ENCODE peak calls at places on chromosomes 5 and 9, in four cellular contexts. One of them, this sample, is unnamed. For H3K27me3 and H3K4me1, the result is how much of the 10 kb centered on the place peaks cover.

GRCh38 chr5:143605403-143606005 is 202.0 kb upstream of the NR3C1 start:
- DNase-seq in upper lobe of right lung: no peak
- DNase-seq in ovary: no peak
- DNase-seq in CD8-positive, alpha-beta memory T cell: peak
- DNase-seq in this sample: no peak

GRCh38 chr5:127619908-127620479 is 28.9 kb upstream of the CTXN3 start:
- DNase-seq in upper lobe of right lung: no peak
- DNase-seq in ovary: no peak
- DNase-seq in CD8-positive, alpha-beta memory T cell: no peak
- DNase-seq in this sample: no peak

GRCh38 chr9:72826954-72827953 is 125.6 kb downstream of the ALDH1A1 start:
- DNase-seq in upper lobe of right lung: no peak
- DNase-seq in ovary: no peak
- DNase-seq in CD8-positive, alpha-beta memory T cell: no peak
- DNase-seq in this sample: no peak

GRCh38 chr5:134083517-134083916 is 31.0 kb upstream of the TCF7 start:
- DNase-seq in upper lobe of right lung: no peak
- DNase-seq in ovary: no peak
- DNase-seq in CD8-positive, alpha-beta memory T cell: no peak
- DNase-seq in this sample: no peak

GRCh38 chr9:115531410-115532130 is 413.6 kb upstream of the TNC start:
- DNase-seq in upper lobe of right lung: no peak
- DNase-seq in ovary: no peak
- DNase-seq in CD8-positive, alpha-beta memory T cell: no peak
- DNase-seq in this sample: no peak

GRCh38 chr9:104279535-104280215 is 185.6 kb downstream of the SMC2 start:
- DNase-seq in upper lobe of right lung: no peak
- DNase-seq in ovary: no peak
- DNase-seq in CD8-positive, alpha-beta memory T cell: no peak
- DNase-seq in this sample: no peak

GRCh38 chr9:116860509-116861120 is 173.5 kb downstream of the TRIM32 start:
- DNase-seq in upper lobe of right lung: no peak
- DNase-seq in ovary: peak
- DNase-seq in CD8-positive, alpha-beta memory T cell: no peak
- DNase-seq in this sample: peak

GRCh38 chr5:159890141-159890540 is 26.1 kb upstream of the ADRA1B start:
- DNase-seq in upper lobe of right lung: no peak
- DNase-seq in ovary: no peak
- DNase-seq in CD8-positive, alpha-beta memory T cell: no peak
- DNase-seq in this sample: no peak

GRCh38 chr9:35962126-35962906 is 4.4 kb upstream of the OR2S2 start:
- DNase-seq in upper lobe of right lung: no peak
- DNase-seq in ovary: no peak
- DNase-seq in CD8-positive, alpha-beta memory T cell: no peak
- DNase-seq in this sample: no peak

GRCh38 chr5:35518104-35518503 is 99.6 kb upstream of the SPEF2 start:
- DNase-seq in upper lobe of right lung: no peak
- DNase-seq in ovary: no peak
- DNase-seq in CD8-positive, alpha-beta memory T cell: no peak
- DNase-seq in this sample: no peak

GRCh38 chr9:27799326-27799725 is 226.0 kb upstream of the C9orf72 start:
- DNase-seq in upper lobe of right lung: no peak
- DNase-seq in ovary: no peak
- DNase-seq in CD8-positive, alpha-beta memory T cell: no peak
- DNase-seq in this sample: no peak

GRCh38 chr5:2014058-2014610 is 131.4 kb upstream of the IRX4 start:
- DNase-seq in upper lobe of right lung: no peak
- DNase-seq in ovary: no peak
- DNase-seq in CD8-positive, alpha-beta memory T cell: no peak
- DNase-seq in this sample: no peak

GRCh38 chr9:22454021-22454420 is 7.4 kb downstream of the DMRTA1 start:
- DNase-seq in upper lobe of right lung: no peak
- DNase-seq in ovary: no peak
- DNase-seq in CD8-positive, alpha-beta memory T cell: no peak
- DNase-seq in this sample: no peak

GRCh38 chr5:181059297-181060230 is 19.5 kb downstream of the BTNL9 start:
- DNase-seq in upper lobe of right lung: no peak
- DNase-seq in ovary: no peak
- DNase-seq in CD8-positive, alpha-beta memory T cell: no peak
- DNase-seq in this sample: no peak

GRCh38 chr9:130936285-130937117 is 2.5 kb downstream of the FIBCD1 start:
- DNase-seq in upper lobe of right lung: no peak
- DNase-seq in ovary: peak
- DNase-seq in CD8-positive, alpha-beta memory T cell: no peak
- DNase-seq in this sample: no peak

GRCh38 chr9:137307255-137308101 is 5.4 kb upstream of the NRARP start:
- DNase-seq in upper lobe of right lung: peak
- DNase-seq in ovary: peak
- DNase-seq in CD8-positive, alpha-beta memory T cell: no peak
- DNase-seq in this sample: peak

GRCh38 chr9:93875330-93875729 is 79.8 kb downstream of the BARX1 start:
- DNase-seq in upper lobe of right lung: no peak
- DNase-seq in ovary: no peak
- DNase-seq in CD8-positive, alpha-beta memory T cell: no peak
- DNase-seq in this sample: no peak

GRCh38 chr5:139847790-139848507 is 52.3 kb downstream of the PSD2 start:
- DNase-seq in upper lobe of right lung: peak
- DNase-seq in ovary: peak
- DNase-seq in CD8-positive, alpha-beta memory T cell: peak
- DNase-seq in this sample: peak

GRCh38 chr5:38299585-38299984 is 41.2 kb downstream of the EGFLAM start:
- DNase-seq in upper lobe of right lung: no peak
- DNase-seq in ovary: no peak
- DNase-seq in CD8-positive, alpha-beta memory T cell: no peak
- DNase-seq in this sample: no peak

GRCh38 chr9:14766299-14766698 is 43.8 kb upstream of the CER1 start:
- DNase-seq in upper lobe of right lung: no peak
- DNase-seq in ovary: no peak
- DNase-seq in CD8-positive, alpha-beta memory T cell: no peak
- DNase-seq in this sample: no peak

GRCh38 chr9:70411930-70412677 is 2.4 kb downstream of the KLF9 start:
- DNase-seq in upper lobe of right lung: peak
- DNase-seq in ovary: peak
- DNase-seq in CD8-positive, alpha-beta memory T cell: peak
- DNase-seq in this sample: peak

GRCh38 chr9:33348998-33349397 is 53.4 kb downstream of the AQP7 start:
- DNase-seq in upper lobe of right lung: no peak
- DNase-seq in ovary: no peak
- DNase-seq in CD8-positive, alpha-beta memory T cell: no peak
- DNase-seq in this sample: no peak

GRCh38 chr5:1951165-1951816 is 68.6 kb upstream of the IRX4 start:
- DNase-seq in upper lobe of right lung: peak
- DNase-seq in ovary: no peak
- DNase-seq in CD8-positive, alpha-beta memory T cell: no peak
- DNase-seq in this sample: no peak

GRCh38 chr5:80466669-80467485 is 21.0 kb upstream of the FAM151B start:
- DNase-seq in upper lobe of right lung: no peak
- DNase-seq in ovary: no peak
- DNase-seq in CD8-positive, alpha-beta memory T cell: no peak
- DNase-seq in this sample: no peak

GRCh38 chr5:90338712-90339372 is 70.7 kb downstream of the CETN3 start:
- DNase-seq in upper lobe of right lung: no peak
- DNase-seq in ovary: no peak
- DNase-seq in CD8-positive, alpha-beta memory T cell: no peak
- DNase-seq in this sample: no peak

GRCh38 chr5:99955962-99956361 is 579.2 kb upstream of the FAM174A start:
- DNase-seq in upper lobe of right lung: peak
- DNase-seq in ovary: no peak
- DNase-seq in CD8-positive, alpha-beta memory T cell: no peak
- DNase-seq in this sample: no peak

GRCh38 chr9:131707677-131708612 is 31.9 kb downstream of the RAPGEF1 start:
- DNase-seq in upper lobe of right lung: peak
- DNase-seq in ovary: no peak
- DNase-seq in CD8-positive, alpha-beta memory T cell: no peak
- DNase-seq in this sample: peak

GRCh38 chr5:164475339-164475977 is 970.0 kb downstream of the MAT2B start:
- DNase-seq in upper lobe of right lung: no peak
- DNase-seq in ovary: no peak
- DNase-seq in CD8-positive, alpha-beta memory T cell: no peak
- DNase-seq in this sample: no peak

GRCh38 chr5:56323505-56323904 is 90.4 kb upstream of the ANKRD55 start:
- DNase-seq in upper lobe of right lung: no peak
- DNase-seq in ovary: no peak
- DNase-seq in CD8-positive, alpha-beta memory T cell: no peak
- DNase-seq in this sample: no peak

GRCh38 chr9:137050570-137050969 is 3.3 kb downstream of the ENTPD2 start:
- DNase-seq in upper lobe of right lung: no peak
- DNase-seq in ovary: no peak
- DNase-seq in CD8-positive, alpha-beta memory T cell: no peak
- DNase-seq in this sample: no peak

GRCh38 chr9:34585946-34586705 is 3.4 kb downstream of the CNTFR start:
- DNase-seq in upper lobe of right lung: no peak
- DNase-seq in ovary: no peak
- DNase-seq in CD8-positive, alpha-beta memory T cell: no peak
- DNase-seq in this sample: no peak
- H3K27me3 ChIP-seq in upper lobe of right lung: half or more
- H3K27me3 ChIP-seq in ovary: under half
- H3K27me3 ChIP-seq in CD8-positive, alpha-beta memory T cell: half or more
- H3K27me3 ChIP-seq in this sample: half or more

GRCh38 chr5:32598270-32598937 is 13.0 kb downstream of the SUB1 start:
- DNase-seq in upper lobe of right lung: no peak
- DNase-seq in ovary: no peak
- DNase-seq in CD8-positive, alpha-beta memory T cell: no peak
- DNase-seq in this sample: no peak

GRCh38 chr5:32598997-32599549 is 13.7 kb downstream of the SUB1 start:
- DNase-seq in upper lobe of right lung: no peak
- DNase-seq in ovary: no peak
- DNase-seq in CD8-positive, alpha-beta memory T cell: no peak
- DNase-seq in this sample: no peak

GRCh38 chr5:32601623-32602295 is 16.4 kb downstream of the SUB1 start:
- DNase-seq in upper lobe of right lung: no peak
- DNase-seq in ovary: no peak
- DNase-seq in CD8-positive, alpha-beta memory T cell: no peak
- DNase-seq in this sample: no peak

GRCh38 chr5:32597046-32597629 is 11.8 kb downstream of the SUB1 start:
- DNase-seq in upper lobe of right lung: no peak
- DNase-seq in ovary: no peak
- DNase-seq in CD8-positive, alpha-beta memory T cell: no peak
- DNase-seq in this sample: no peak

DNA sequence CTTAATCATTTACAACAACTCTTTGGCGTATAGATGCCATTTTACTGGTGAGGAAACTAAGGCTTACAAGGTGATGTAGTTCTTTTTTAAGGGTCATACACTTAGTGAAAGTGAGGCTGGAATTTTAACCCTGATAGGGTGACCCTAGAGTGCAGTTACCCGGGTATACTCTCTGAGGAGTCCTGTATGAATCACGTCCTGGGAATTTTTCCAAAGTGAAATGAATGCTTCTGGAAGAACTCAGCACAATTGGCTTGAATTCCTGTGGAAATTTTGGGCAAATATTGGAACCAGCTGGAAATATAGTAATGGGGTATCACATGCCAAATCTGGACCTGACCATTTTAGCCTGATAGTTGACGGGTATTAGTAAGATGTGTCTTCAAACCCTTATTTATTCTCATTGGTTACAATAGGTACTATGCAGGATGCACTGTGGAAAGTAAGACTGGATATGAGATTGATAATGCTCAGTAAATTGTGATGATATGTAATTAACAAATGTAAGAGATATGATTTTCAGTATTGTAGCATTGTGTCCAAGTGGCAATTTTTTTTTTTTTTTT is 14.8 kb downstream of the SUB1 start:
- DNase-seq in upper lobe of right lung: no peak
- DNase-seq in ovary: no peak
- DNase-seq in CD8-positive, alpha-beta memory T cell: no peak
- DNase-seq in this sample: no peak
- H3K4me1 ChIP-seq in upper lobe of right lung: under half
- H3K4me1 ChIP-seq in ovary: under half
- H3K4me1 ChIP-seq in CD8-positive, alpha-beta memory T cell: under half
- H3K4me1 ChIP-seq in this sample: under half

GRCh38 chr5:174995827-174996226 is 271.4 kb downstream of the MSX2 start:
- DNase-seq in upper lobe of right lung: no peak
- DNase-seq in ovary: no peak
- DNase-seq in CD8-positive, alpha-beta memory T cell: no peak
- DNase-seq in this sample: no peak
- H3K27me3 ChIP-seq in upper lobe of right lung: under half
- H3K27me3 ChIP-seq in ovary: under half
- H3K27me3 ChIP-seq in CD8-positive, alpha-beta memory T cell: under half
- H3K27me3 ChIP-seq in this sample: under half

GRCh38 chr5:16862777-16863176 is 73.3 kb downstream of the MYO10 start:
- DNase-seq in upper lobe of right lung: no peak
- DNase-seq in ovary: no peak
- DNase-seq in CD8-positive, alpha-beta memory T cell: no peak
- DNase-seq in this sample: no peak
- H3K4me1 ChIP-seq in upper lobe of right lung: under half
- H3K4me1 ChIP-seq in ovary: under half
- H3K4me1 ChIP-seq in CD8-positive, alpha-beta memory T cell: under half
- H3K4me1 ChIP-seq in this sample: under half

GRCh38 chr9:133488686-133489252 is 9.9 kb upstream of the SLC2A6 start:
- DNase-seq in upper lobe of right lung: peak
- DNase-seq in ovary: no peak
- DNase-seq in CD8-positive, alpha-beta memory T cell: no peak
- DNase-seq in this sample: peak
- H3K27me3 ChIP-seq in upper lobe of right lung: under half
- H3K27me3 ChIP-seq in ovary: under half
- H3K27me3 ChIP-seq in CD8-positive, alpha-beta memory T cell: under half
- H3K27me3 ChIP-seq in this sample: under half

DNA sequence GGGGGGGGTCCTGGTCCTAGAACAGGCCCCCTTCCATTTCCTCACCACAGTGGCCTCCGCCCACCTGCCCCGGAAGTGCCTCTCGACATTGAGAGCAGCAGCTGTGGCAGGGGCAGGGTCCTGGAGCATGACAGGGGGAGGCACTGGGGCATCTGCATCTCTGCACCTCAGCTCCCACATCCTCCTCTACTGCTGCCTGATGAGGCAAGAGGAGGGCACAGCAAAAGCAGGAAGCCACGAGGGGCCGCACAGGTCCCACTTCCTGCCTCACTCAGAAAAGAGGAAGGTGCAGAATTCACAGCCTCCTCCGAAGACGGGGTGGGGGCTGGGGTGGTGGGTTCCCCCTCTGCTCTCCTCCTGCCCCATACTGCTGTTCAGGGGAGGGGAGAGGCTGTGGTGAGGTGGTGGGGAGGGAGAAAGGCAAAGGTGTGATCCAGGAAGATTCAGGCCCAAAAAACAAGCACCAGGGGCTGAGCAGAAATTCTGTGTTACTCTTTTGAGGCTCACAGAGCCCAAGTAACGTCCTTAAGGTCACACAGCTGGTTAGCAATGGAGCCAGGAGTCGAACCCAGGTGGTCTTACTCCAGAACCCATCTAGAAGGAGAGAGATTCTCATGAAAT is 14.7 kb downstream of the AKNA start:
- DNase-seq in upper lobe of right lung: peak
- DNase-seq in ovary: peak
- DNase-seq in CD8-positive, alpha-beta memory T cell: peak
- DNase-seq in this sample: peak
- H3K4me1 ChIP-seq in upper lobe of right lung: under half
- H3K4me1 ChIP-seq in ovary: under half
- H3K4me1 ChIP-seq in CD8-positive, alpha-beta memory T cell: half or more
- H3K4me1 ChIP-seq in this sample: under half

GRCh38 chr5:179348833-179349232 is 3.6 kb upstream of the ADAMTS2 start:
- DNase-seq in upper lobe of right lung: no peak
- DNase-seq in ovary: no peak
- DNase-seq in CD8-positive, alpha-beta memory T cell: no peak
- DNase-seq in this sample: no peak
- H3K27me3 ChIP-seq in upper lobe of right lung: under half
- H3K27me3 ChIP-seq in ovary: under half
- H3K27me3 ChIP-seq in CD8-positive, alpha-beta memory T cell: under half
- H3K27me3 ChIP-seq in this sample: under half

GRCh38 chr9:124562328-124562727 is 55.1 kb upstream of the NR5A1 start:
- DNase-seq in upper lobe of right lung: peak
- DNase-seq in ovary: no peak
- DNase-seq in CD8-positive, alpha-beta memory T cell: no peak
- DNase-seq in this sample: peak
- H3K4me1 ChIP-seq in upper lobe of right lung: under half
- H3K4me1 ChIP-seq in ovary: under half
- H3K4me1 ChIP-seq in CD8-positive, alpha-beta memory T cell: under half
- H3K4me1 ChIP-seq in this sample: under half